ENCODE peak calls at places on chromosomes 13 and 19, in five cellular contexts. V is lung, G is WERI-Rb-1, D is DND-41, L is sigmoid colon. A is an unnamed sample.

GRCh38 chr13:20968745-20969144 is 66.2 kb upstream of the XPO4 start:
- DNase-seq in D (no peak), V (no peak), L (no peak), G (no peak), A (no peak)

GRCh38 chr13:63954683-63955082 is 2539.0 kb upstream of the PCDH20 start:
- DNase-seq in L (no peak), G (no peak), V (no peak), D (no peak), A (no peak)

GRCh38 chr13:29227560-29227959 is 367.9 kb downstream of the SLC7A1 start:
- DNase-seq in D (no peak), L (no peak), G (no peak), V (no peak), A (no peak)

GRCh38 chr13:49272296-49272695 is 24.6 kb downstream of the CDADC1 start:
- DNase-seq in D (no peak), V (no peak), L (no peak), G (no peak), A (no peak)

GRCh38 chr19:14952767-14953166 is 11.5 kb downstream of the OR7C2 start:
- DNase-seq in G (no peak), V (peak; percentile 13), L (no peak), D (no peak), A (no peak)

GRCh38 chr13:65943024-65943423 is 1287.1 kb downstream of the PCDH9 start:
- DNase-seq in L (no peak), D (no peak), V (no peak), G (no peak), A (no peak)

GRCh38 chr19:39686739-39687138 is 17.5 kb upstream of the LGALS14 start:
- DNase-seq in D (no peak), G (no peak), L (no peak), V (no peak), A (no peak)

GRCh38 chr19:15123900-15124299 is 16.7 kb downstream of the SYDE1 start:
- DNase-seq in G (no peak), L (peak; percentile 97), D (no peak), V (no peak), A (peak; percentile 41)

GRCh38 chr19:35162471-35163326 is 8.2 kb downstream of the FXYD5 start:
- DNase-seq in V (no peak), L (peak; percentile 27), G (no peak), D (no peak), A (no peak)

GRCh38 chr13:39347926-39348901 is 254.8 kb downstream of the LHFPL6 start:
- DNase-seq in G (no peak), V (no peak), L (no peak), D (no peak), A (no peak)

GRCh38 chr13:76846363-76846762 is 39.8 kb downstream of the KCTD12 start:
- DNase-seq in D (no peak), V (no peak), L (no peak), G (no peak), A (no peak)

GRCh38 chr19:17079710-17080440 is 4.3 kb downstream of the MYO9B start:
- DNase-seq in V (peak; percentile 60), D (no peak), G (peak; percentile 79), L (peak; percentile 96), A (peak; percentile 88)

GRCh38 chr13:72648513-72649065 is 78.8 kb downstream of the MZT1 start:
- DNase-seq in D (no peak), G (peak; percentile 41), L (no peak), V (no peak), A (no peak)

GRCh38 chr13:85864963-85865530 is 65.8 kb upstream of the SLITRK6 start:
- DNase-seq in V (no peak), G (peak; percentile 67), L (no peak), D (no peak), A (no peak)

GRCh38 chr19:40370997-40371801 is 18.8 kb downstream of the HIPK4 start:
- DNase-seq in L (no peak), V (no peak), G (no peak), D (no peak), A (no peak)

GRCh38 chr19:35973487-35973886 is 21.5 kb upstream of the SDHAF1 start:
- DNase-seq in D (no peak), L (no peak), G (peak; percentile 52), V (no peak), A (no peak)

GRCh38 chr19:29260477-29261317 is 47.7 kb upstream of the UQCRFS1 start:
- DNase-seq in L (no peak), D (peak; percentile 59), V (no peak), G (peak; percentile 59), A (no peak)

GRCh38 chr19:56476671-56477428 is at the start of gene ZNF667:
- DNase-seq in L (no peak), D (peak; percentile 69), V (no peak), G (peak; percentile 23), A (no peak)

GRCh38 chr19:30320916-30321315 is 51.3 kb upstream of the ZNF536 start:
- DNase-seq in V (no peak), D (no peak), G (no peak), L (no peak), A (no peak)

GRCh38 chr19:12886943-12887747 is at the start of gene KLF1:
- DNase-seq in L (no peak), D (no peak), G (no peak), V (no peak), A (no peak)

GRCh38 chr19:3065675-3066357 is 3.5 kb upstream of the TLE5 start:
- DNase-seq in G (peak; percentile 80), D (no peak), V (no peak), L (no peak), A (no peak)
- H3K27ac ChIP-seq in G (peak overlapping the region; percentile 70), D (no peak overlapping the region), V (no peak overlapping the region), L (no peak overlapping the region), A (no peak overlapping the region)

DNA sequence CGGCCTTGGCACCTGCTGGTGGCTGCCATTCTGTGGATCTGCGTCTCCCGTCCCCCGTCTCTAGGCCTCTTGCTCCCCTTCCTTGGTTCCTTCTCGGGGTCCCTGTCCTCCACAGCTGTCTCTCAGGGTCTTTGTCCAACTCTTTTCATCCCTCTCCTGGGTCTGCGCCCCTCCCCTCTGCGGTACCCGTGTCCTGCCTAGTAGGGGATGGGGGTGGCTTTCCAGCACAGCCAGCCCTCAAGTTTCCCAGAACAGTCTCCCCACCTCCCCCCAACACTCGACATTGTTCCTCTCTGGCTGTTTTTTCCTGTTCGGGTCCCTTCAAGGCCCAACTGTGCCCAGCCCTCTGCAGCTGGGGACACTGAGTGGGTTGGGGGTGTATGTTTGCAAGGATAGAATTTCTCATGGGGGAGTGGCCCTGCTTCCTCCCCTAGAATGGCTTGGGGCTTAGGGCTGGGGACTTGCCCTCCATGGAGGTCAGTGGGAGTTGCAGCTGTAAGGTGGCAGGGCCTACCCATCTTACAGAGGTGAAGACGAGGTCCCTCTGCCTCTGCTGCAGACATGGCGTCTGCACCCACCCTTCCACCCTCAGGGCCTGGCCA is 762 bp upstream of the ADM5 start:
- DNase-seq in G (no peak), L (no peak), V (no peak), D (no peak), A (no peak)
- H3K27ac ChIP-seq in G (no peak overlapping the region), L (peak overlapping the region; percentile 38), V (peak overlapping the region; percentile 58), D (no peak overlapping the region), A (no peak overlapping the region)

GRCh38 chr19:42207767-42208259 is 9.7 kb downstream of the DEDD2 start:
- DNase-seq in L (no peak), G (no peak), D (peak; percentile 65), V (no peak), A (no peak)
- H3K27ac ChIP-seq in L (no peak overlapping the region), G (no peak overlapping the region), D (no peak overlapping the region), V (no peak overlapping the region), A (no peak overlapping the region)

DNA sequence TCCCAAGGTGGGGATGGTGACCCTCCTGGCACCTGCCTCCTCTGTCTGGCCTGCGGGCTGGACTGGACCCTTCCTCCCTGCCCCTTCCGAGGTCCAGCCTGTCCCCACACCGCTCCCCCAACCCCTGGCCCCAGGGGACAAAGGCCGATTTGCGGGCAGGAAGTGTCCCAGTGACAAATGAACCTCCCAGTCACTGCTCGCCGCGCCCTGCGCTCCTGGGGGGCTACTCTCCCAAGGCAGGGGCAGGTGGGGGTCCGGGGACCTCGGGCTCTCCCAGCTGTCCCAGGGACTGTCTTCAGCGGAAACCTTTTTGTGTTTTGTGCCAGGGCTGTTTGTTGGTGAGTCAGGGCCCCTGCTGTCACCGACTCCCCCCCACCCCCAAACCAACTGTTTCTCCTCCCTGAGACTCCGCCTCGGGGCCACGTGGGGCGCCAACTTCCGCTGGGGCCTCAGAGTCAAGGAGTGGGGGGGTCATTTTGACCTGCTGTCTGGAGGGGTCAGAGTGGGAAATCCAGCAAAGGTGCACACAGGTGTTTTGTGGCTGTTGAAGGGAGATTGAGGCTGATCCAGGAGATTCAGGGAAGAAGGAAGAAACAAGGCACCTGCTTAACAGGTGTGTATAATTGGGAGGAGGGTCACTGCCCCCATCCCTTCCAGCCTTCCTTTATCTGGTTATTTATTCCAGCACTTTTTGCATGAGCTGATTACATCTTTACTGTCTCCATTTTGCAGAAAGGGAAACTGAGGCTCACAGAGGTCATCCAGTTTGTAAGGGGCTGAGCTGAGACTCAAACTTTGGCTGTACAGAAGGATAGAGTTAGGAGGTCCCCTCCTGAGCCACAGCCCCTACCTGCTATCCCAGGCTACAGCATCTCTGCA is 831 bp downstream of the PGPEP1 start:
- DNase-seq in D (peak; percentile 60), G (peak; percentile 72), V (peak; percentile 66), L (peak; percentile 83), A (peak; percentile 38)
- H3K27ac ChIP-seq in D (no peak overlapping the region), G (peak overlapping the region; percentile 31), V (peak overlapping the region; percentile 87), L (peak overlapping the region; percentile 79), A (peak overlapping the region; percentile 74)

DNA sequence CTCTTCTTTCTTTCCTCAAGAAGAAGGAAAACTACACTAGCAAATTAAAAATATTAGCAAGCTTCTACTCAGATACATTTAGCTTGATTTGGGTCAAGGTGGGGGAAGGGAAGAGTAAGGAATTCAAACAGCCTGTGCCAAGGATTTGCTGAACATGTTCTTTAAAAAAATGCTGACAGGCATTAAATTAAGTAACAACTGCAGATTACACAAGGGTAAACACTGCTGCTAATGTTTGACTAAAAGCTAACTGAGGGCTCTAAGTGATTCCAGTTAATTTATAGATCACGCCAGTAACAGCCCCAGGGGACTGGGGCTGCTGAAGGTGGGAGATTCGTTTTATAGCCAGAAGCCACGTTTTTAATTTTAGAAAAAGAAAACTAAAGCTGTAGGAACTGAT is 321.7 kb downstream of the DLEU7 start:
- DNase-seq in L (no peak), D (no peak), G (no peak), V (no peak), A (no peak)
- H3K27ac ChIP-seq in L (peak overlapping the region; percentile 10), D (no peak overlapping the region), G (peak overlapping the region; percentile 37), V (no peak overlapping the region), A (no peak overlapping the region)

GRCh38 chr19:5969476-5969875 is 8.5 kb downstream of the RANBP3 start:
- DNase-seq in G (no peak), D (no peak), V (no peak), L (peak; percentile 50), A (no peak)
- H3K27ac ChIP-seq in G (no peak overlapping the region), D (no peak overlapping the region), V (no peak overlapping the region), L (peak overlapping the region; percentile 86), A (no peak overlapping the region)